ENCODE peak calls at places on chromosome 10, in four cellular contexts. N is thoracic aorta, L is mammary epithelial cell, H is astrocyte of the spinal cord. V is an unnamed sample.

GRCh38 chr10:84298077-84298476 is 30.3 kb upstream of the CCSER2 start:
- DNase-seq in N (no peak), L (no peak), H (no peak), V (no peak)

GRCh38 chr10:114748270-114748669 is 73.3 kb upstream of the FHIP2A start:
- DNase-seq in N (no peak), L (no peak), H (no peak), V (no peak)

GRCh38 chr10:72846225-72846624 is 47.3 kb upstream of the OIT3 start:
- DNase-seq in N (no peak), L (peak), H (peak), V (peak)

GRCh38 chr10:19826712-19827111 is 10.5 kb downstream of the PLXDC2 start:
- DNase-seq in N (no peak), L (peak), H (no peak), V (no peak)

GRCh38 chr10:75632750-75633462 is 201.5 kb downstream of the LRMDA start:
- DNase-seq in N (no peak), L (no peak), H (no peak), V (no peak)

GRCh38 chr10:112912441-112912911 is 37.6 kb upstream of the TCF7L2 start:
- DNase-seq in N (no peak), L (no peak), H (no peak), V (no peak)

GRCh38 chr10:30176182-30176581 is 116.8 kb upstream of the JCAD start:
- DNase-seq in N (no peak), L (peak), H (peak), V (no peak)

GRCh38 chr10:7243873-7244272 is 167.0 kb downstream of the SFMBT2 start:
- DNase-seq in N (no peak), L (no peak), H (no peak), V (no peak)

GRCh38 chr10:48503293-48503911 is 101.5 kb downstream of the ARHGAP22 start:
- DNase-seq in N (no peak), L (no peak), H (no peak), V (no peak)

GRCh38 chr10:126803394-126803793 is 101.8 kb upstream of the DOCK1 start:
- DNase-seq in N (no peak), L (no peak), H (no peak), V (no peak)

GRCh38 chr10:110803830-110804338 is 67.8 kb upstream of the PDCD4 start:
- DNase-seq in N (no peak), L (peak), H (peak), V (no peak)

GRCh38 chr10:65571011-65571570 is 1354.7 kb upstream of the LRRTM3 start:
- DNase-seq in N (no peak), L (peak), H (peak), V (no peak)

GRCh38 chr10:119358140-119358512 is 150.8 kb downstream of the GRK5 start:
- DNase-seq in N (no peak), L (no peak), H (no peak), V (no peak)

GRCh38 chr10:19592276-19592675 is 224.0 kb upstream of the PLXDC2 start:
- DNase-seq in N (no peak), L (peak), H (peak), V (peak)

GRCh38 chr10:102593074-102593803 is 51.0 kb upstream of the TRIM8 start:
- DNase-seq in N (no peak), L (peak), H (peak), V (no peak)

GRCh38 chr10:102408728-102409603 is 9.6 kb downstream of the PSD start:
- DNase-seq in N (no peak), L (no peak), H (no peak), V (no peak)

GRCh38 chr10:87532696-87533095 is 28.0 kb downstream of the MINPP1 start:
- DNase-seq in N (no peak), L (no peak), H (no peak), V (no peak)

DNA sequence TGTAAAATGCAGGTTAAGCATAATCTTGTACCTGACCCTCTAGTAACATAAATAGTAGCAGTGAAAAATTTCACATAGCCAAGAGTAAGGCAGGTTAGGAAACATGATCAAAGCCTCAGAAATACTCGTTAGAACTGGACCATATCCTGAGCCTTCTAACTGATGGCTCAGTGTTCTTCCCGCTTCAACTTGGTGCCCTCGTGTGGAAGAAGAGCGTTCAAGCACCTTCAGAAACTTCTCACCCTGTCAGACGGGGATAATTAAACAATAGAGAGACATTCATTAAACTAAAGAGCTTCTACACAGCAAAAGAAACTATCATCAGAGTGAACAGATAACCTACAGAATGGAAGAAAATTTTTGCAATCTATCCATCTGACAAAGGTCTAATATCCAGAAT is 124.5 kb downstream of the MYOF start:
- DNase-seq in N (no peak), L (peak), H (peak), V (no peak)
- TF ChIP-seq CTCF in N (peak), L (peak), H (peak), V (peak)

GRCh38 chr10:4129866-4130455 is 345.0 kb upstream of the KLF6 start:
- DNase-seq in N (no peak), L (no peak), H (no peak), V (no peak)

GRCh38 chr10:4132216-4132556 is 347.2 kb upstream of the KLF6 start:
- DNase-seq in N (no peak), L (no peak), H (no peak), V (no peak)

GRCh38 chr10:4134701-4135100 is 349.7 kb upstream of the KLF6 start:
- DNase-seq in N (no peak), L (no peak), H (no peak), V (no peak)

GRCh38 chr10:4130685-4131084 is 345.7 kb upstream of the KLF6 start:
- DNase-seq in N (no peak), L (no peak), H (no peak), V (no peak)

DNA sequence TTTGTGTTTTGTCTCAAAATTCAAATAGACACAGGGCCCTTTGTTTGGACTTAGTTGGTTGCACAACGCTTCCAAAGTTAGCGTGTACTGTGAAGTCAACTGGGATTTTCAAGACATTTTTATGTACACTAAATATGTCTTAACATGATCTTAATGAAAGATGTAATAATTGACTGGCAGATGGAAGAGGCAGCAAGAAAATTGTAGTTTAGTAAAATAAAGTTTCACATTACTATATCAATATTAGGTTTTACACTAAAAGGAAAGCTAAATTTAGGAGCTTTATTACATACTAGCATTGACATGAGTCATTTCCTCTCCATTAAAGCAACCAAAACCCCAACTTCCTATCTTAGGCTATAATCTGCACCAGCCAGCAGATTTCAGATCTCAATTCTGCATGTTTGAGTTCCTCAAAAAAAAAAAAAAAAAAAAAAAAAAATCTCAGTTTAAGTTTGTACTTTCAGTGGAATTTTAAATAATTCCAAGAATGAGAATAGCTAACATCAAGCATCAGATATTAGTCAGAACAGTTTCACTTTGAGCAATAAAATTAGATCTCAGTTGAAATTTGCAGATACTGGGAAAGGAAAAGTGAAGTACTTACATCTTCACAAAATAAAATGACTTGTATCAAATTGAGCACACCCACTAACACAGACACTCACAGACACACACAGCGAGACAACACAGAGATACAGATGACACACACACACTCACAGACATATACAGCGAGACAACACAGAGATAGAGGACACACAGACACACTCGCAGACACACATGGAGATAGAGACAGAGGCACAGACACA is 346.6 kb upstream of the KLF6 start:
- DNase-seq in N (no peak), L (peak), H (peak), V (no peak)
- H3K4me3 ChIP-seq in N (peak), L (peak), H (no peak), V (no peak)

GRCh38 chr10:69123306-69123746 is 652 bp upstream of the VPS26A start:
- DNase-seq in N (peak), L (peak), H (no peak), V (no peak)
- TF ChIP-seq CTCF in N (no peak), L (peak), H (peak), V (no peak)

GRCh38 chr10:70832852-70833542 is 17.2 kb downstream of the SGPL1 start:
- DNase-seq in N (no peak), L (peak), H (peak), V (no peak)
- H3K4me3 ChIP-seq in N (no peak), L (no peak), H (no peak), V (no peak)

GRCh38 chr10:14184841-14185500 is 145.8 kb downstream of the FRMD4A start:
- DNase-seq in N (no peak), L (peak), H (peak), V (no peak)

GRCh38 chr10:14182781-14183180 is 147.9 kb downstream of the FRMD4A start:
- DNase-seq in N (no peak), L (no peak), H (no peak), V (no peak)

GRCh38 chr10:14186245-14186644 is 144.5 kb downstream of the FRMD4A start:
- DNase-seq in N (no peak), L (no peak), H (peak), V (no peak)

GRCh38 chr10:14181197-14181936 is 149.4 kb downstream of the FRMD4A start:
- DNase-seq in N (no peak), L (no peak), H (no peak), V (no peak)

DNA sequence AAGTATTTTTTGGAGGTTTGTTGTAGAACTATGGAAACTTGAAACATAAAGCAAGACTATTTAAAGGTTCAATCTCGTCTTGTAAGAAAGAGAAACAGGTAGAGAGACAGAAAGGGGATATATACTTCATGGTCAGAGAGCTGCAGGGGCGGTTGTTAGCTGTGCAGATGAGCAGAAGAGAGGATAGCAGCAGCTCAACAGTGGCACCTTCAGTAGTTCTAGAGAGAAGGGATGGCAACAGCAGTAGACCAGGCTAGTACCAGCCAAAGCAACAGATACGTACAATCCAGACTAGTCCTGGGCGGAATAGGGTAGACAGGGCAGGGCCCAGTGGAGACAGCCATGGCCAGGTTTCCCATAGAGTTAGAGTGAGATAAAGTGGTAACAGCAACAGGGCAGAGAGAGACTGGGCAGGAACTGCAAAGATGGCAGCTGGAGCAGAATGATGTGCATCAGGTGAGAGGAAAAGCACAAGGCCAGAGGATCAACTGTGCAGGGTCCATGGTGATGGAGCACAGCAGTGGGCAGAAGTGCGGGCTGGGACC is 145.2 kb downstream of the FRMD4A start:
- DNase-seq in N (no peak), L (peak), H (peak), V (peak)
- TF ChIP-seq CTCF in N (no peak), L (peak), H (no peak), V (no peak)